ENCODE peak calls at places on chromosome 2, in seven cellular contexts. U is iPS DF 6.9, D is activated T-helper 1 cell treated with Interleukin-2 at 50 U/mL for 16 hours, C is GM19239, Y is GM23248, Q is COR-L47, F is dermis blood vessel endothelial cell. M is an unnamed sample.

GRCh38 chr2:237727363-237727762 is 71.2 kb upstream of the RBM44 start:
- DNase-seq in Q (no peak), Y (peak), F (peak), U (no peak), D (no peak), C (no peak), M (no peak)

GRCh38 chr2:164371916-164372315 is 249.4 kb downstream of the GRB14 start:
- DNase-seq in D (no peak), F (no peak), U (no peak), Y (no peak), C (no peak), Q (no peak), M (no peak)

GRCh38 chr2:64745562-64745961 is 91.8 kb upstream of the SERTAD2 start:
- DNase-seq in Y (no peak), F (no peak), U (no peak), D (no peak), C (no peak), Q (no peak), M (no peak)

GRCh38 chr2:53609561-53609960 is 158.0 kb upstream of the CHAC2 start:
- DNase-seq in Y (no peak), U (no peak), D (no peak), F (no peak), C (no peak), Q (no peak), M (no peak)

GRCh38 chr2:98093146-98093545 is 6.2 kb downstream of the VWA3B start:
- DNase-seq in Y (no peak), Q (no peak), F (no peak), U (no peak), C (no peak), D (no peak), M (no peak)

GRCh38 chr2:6780765-6781274 is 84.9 kb downstream of the CMPK2 start:
- DNase-seq in U (no peak), Q (peak), C (no peak), D (no peak), Y (peak), F (peak), M (no peak)

GRCh38 chr2:18599509-18600254 is 10.3 kb upstream of the NT5C1B start:
- DNase-seq in F (peak), D (no peak), C (no peak), U (no peak), Q (no peak), Y (peak), M (no peak)

GRCh38 chr2:27736031-27736889 is 35.3 kb upstream of the MRPL33 start:
- DNase-seq in Q (no peak), D (no peak), Y (peak), F (no peak), C (no peak), U (no peak), M (no peak)

GRCh38 chr2:200679157-200679934 is 93.5 kb downstream of the AOX1 start:
- DNase-seq in U (no peak), Y (no peak), C (no peak), Q (no peak), D (no peak), F (no peak), M (no peak)

GRCh38 chr2:10868465-10869314 is 43.0 kb upstream of the KCNF1 start:
- DNase-seq in D (no peak), C (no peak), Y (peak), U (no peak), F (no peak), Q (no peak), M (no peak)

GRCh38 chr2:231877533-231878456 is 48.4 kb downstream of the NPPC start:
- DNase-seq in U (no peak), Q (no peak), Y (no peak), F (no peak), C (no peak), D (no peak), M (no peak)

GRCh38 chr2:128475427-128476211 is 157.0 kb upstream of the HS6ST1 start:
- DNase-seq in U (no peak), Q (no peak), Y (no peak), F (no peak), D (no peak), C (no peak), M (no peak)

GRCh38 chr2:109382946-109383345 is 230.8 kb downstream of the SEPTIN10 start:
- DNase-seq in C (no peak), U (no peak), D (no peak), Q (peak), F (peak), Y (peak), M (no peak)

GRCh38 chr2:159045545-159046454 is 77.4 kb downstream of the TANC1 start:
- DNase-seq in C (no peak), Q (no peak), F (no peak), Y (no peak), D (no peak), U (no peak), M (no peak)

GRCh38 chr2:163641986-163642385 is 93.8 kb downstream of the FIGN start:
- DNase-seq in Q (no peak), F (peak), D (no peak), Y (peak), U (no peak), C (no peak), M (no peak)

GRCh38 chr2:224983719-224984388 is 58.4 kb downstream of the DOCK10 start:
- DNase-seq in Y (peak), Q (no peak), D (no peak), U (no peak), C (no peak), F (no peak), M (no peak)

GRCh38 chr2:160871096-160871495 is 289.1 kb upstream of the TANK start:
- DNase-seq in D (no peak), Y (no peak), F (no peak), U (no peak), C (no peak), Q (no peak), M (no peak)

GRCh38 chr2:15677141-15677911 is 85.7 kb downstream of the DDX1 start:
- DNase-seq in F (peak), Y (no peak), Q (no peak), U (no peak), C (no peak), D (no peak), M (no peak)

GRCh38 chr2:14633451-14634211 is 1.1 kb downstream of the LRATD1 start:
- DNase-seq in C (no peak), F (no peak), D (no peak), U (no peak), Y (no peak), Q (peak), M (no peak)

GRCh38 chr2:189783451-189783926 is 650 bp downstream of the ORMDL1 start:
- DNase-seq in F (peak), Q (peak), U (no peak), C (no peak), Y (peak), D (no peak), M (no peak)

GRCh38 chr2:65292461-65293127 is 65.0 kb downstream of the ACTR2 start:
- DNase-seq in D (no peak), U (no peak), Y (no peak), C (no peak), F (no peak), Q (peak), M (no peak)

GRCh38 chr2:189658281-189658680 is 3.0 kb upstream of the ASNSD1 start:
- DNase-seq in F (no peak), D (no peak), U (no peak), Q (no peak), Y (no peak), C (no peak), M (no peak)

GRCh38 chr2:100416397-100416938 is 1.0 kb downstream of the CHST10 start:
- DNase-seq in C (no peak), U (no peak), Y (peak), D (no peak), F (peak), Q (no peak), M (no peak)

GRCh38 chr2:95056044-95056443 is 30.5 kb downstream of the MAL start:
- DNase-seq in D (no peak), Y (no peak), Q (no peak), C (no peak), F (no peak), U (no peak), M (no peak)

GRCh38 chr2:126863336-126864015 is 35.2 kb upstream of the TEX51 start:
- DNase-seq in U (no peak), Q (no peak), D (no peak), Y (no peak), C (no peak), F (no peak), M (no peak)

GRCh38 chr2:205270689-205271088 is 411.6 kb upstream of the NRP2 start:
- DNase-seq in F (peak), Y (no peak), U (no peak), Q (peak), D (no peak), C (no peak), M (no peak)

GRCh38 chr2:174759381-174760064 is 4.7 kb downstream of the CHRNA1 start:
- DNase-seq in D (no peak), F (no peak), U (no peak), Y (no peak), Q (no peak), C (no peak), M (no peak)

M was measured in activated T-helper 9 cell treated with anti-CD3 and anti-CD28 coated beads, Interleukin-2, amount 50 U/mL, for 16 hours.